ENCODE peak calls at places on chromosomes 13 and 19, in four cellular contexts. C is HepG2, T is WTC11, U is K562. W is an unnamed sample.

GRCh38 chr13:33554919-33555791 is 262.8 kb upstream of the RFC3 start:
- DNase-seq in U (no peak), C (no peak), T (no peak), W (no peak)

GRCh38 chr19:35266904-35267817 is 1.6 kb upstream of the USF2 start:
- DNase-seq in T (peak; percentile 42), C (no peak), U (peak; percentile 71), W (peak; percentile 82)

GRCh38 chr19:3990815-3991117 is 5.5 kb upstream of the EEF2 start:
- DNase-seq in C (no peak), U (no peak), T (no peak), W (no peak)

GRCh38 chr19:3507371-3508120 is 1.4 kb downstream of the FZR1 start:
- DNase-seq in C (peak; percentile 74), U (peak; percentile 54), T (peak; percentile 42), W (no peak)

GRCh38 chr19:927707-928401 is 2.0 kb downstream of the ARID3A start:
- DNase-seq in C (no peak), T (no peak), U (no peak), W (no peak)

GRCh38 chr13:46543307-46543706 is 9.7 kb upstream of the LRCH1 start:
- DNase-seq in T (no peak), C (no peak), U (no peak), W (no peak)

GRCh38 chr19:14519860-14520407 is 1.7 kb upstream of the DNAJB1 start:
- DNase-seq in U (no peak), T (no peak), C (peak; percentile 99), W (peak; percentile 89)

GRCh38 chr13:27751953-27752352 is 40.3 kb upstream of the GSX1 start:
- DNase-seq in C (no peak), T (no peak), U (no peak), W (no peak)

GRCh38 chr19:3674784-3675183 is 25.5 kb downstream of the PIP5K1C start:
- DNase-seq in T (no peak), C (no peak), U (no peak), W (no peak)

GRCh38 chr19:51142119-51142518 is at the start of gene SIGLEC7:
- DNase-seq in T (no peak), U (no peak), C (no peak), W (no peak)

GRCh38 chr19:34493038-34493648 is 11.6 kb downstream of the WTIP start:
- DNase-seq in C (no peak), U (no peak), T (no peak), W (no peak)

GRCh38 chr19:33404506-33404905 is 31.0 kb downstream of the CEBPG start:
- DNase-seq in C (no peak), T (no peak), U (no peak), W (no peak)

GRCh38 chr19:33487901-33488817 is 33.4 kb downstream of the PEPD start:
- DNase-seq in U (no peak), T (no peak), C (no peak), W (no peak)

GRCh38 chr13:43537124-43537523 is 249.6 kb downstream of the ENOX1 start:
- DNase-seq in U (no peak), T (no peak), C (no peak), W (no peak)

GRCh38 chr19:45547965-45548609 is 36.5 kb downstream of the OPA3 start:
- DNase-seq in C (no peak), T (no peak), U (peak; percentile 5), W (peak; percentile 91)

GRCh38 chr19:46065486-46065885 is 24.7 kb upstream of the IGFL4 start:
- DNase-seq in U (no peak), C (no peak), T (no peak), W (peak; percentile 16)

GRCh38 chr19:1862424-1863307 is 713 bp downstream of the KLF16 start:
- DNase-seq in U (peak; percentile 53), C (no peak), T (peak; percentile 64), W (peak; percentile 56)

GRCh38 chr13:53121879-53122278 is 93.3 kb downstream of the OLFM4 start:
- DNase-seq in T (no peak), C (no peak), U (no peak), W (no peak)

GRCh38 chr13:21399741-21400140 is 59.4 kb downstream of the ZDHHC20 start:
- DNase-seq in T (no peak), U (no peak), C (no peak), W (no peak)

GRCh38 chr13:75137911-75138571 is 343.9 kb downstream of the TBC1D4 start:
- DNase-seq in T (no peak), U (no peak), C (no peak), W (no peak)

GRCh38 chr13:113086031-113086750 is 19.4 kb upstream of the F7 start:
- DNase-seq in T (peak; percentile 68), C (no peak), U (peak; percentile 30), W (peak; percentile 28)

GRCh38 chr19:31963741-31964140 is 381.7 kb upstream of the ZNF507 start:
- DNase-seq in U (no peak), C (no peak), T (no peak), W (no peak)
- TF ChIP-seq NR3C1 in U (no peak), C (no peak), T (no peak), W (no peak)

GRCh38 chr13:91199866-91200265 is 147.6 kb upstream of the MIR17HG start:
- DNase-seq in C (no peak), T (no peak), U (no peak), W (no peak)

GRCh38 chr13:91193358-91193757 is 154.1 kb upstream of the MIR17HG start:
- DNase-seq in C (no peak), T (no peak), U (no peak), W (no peak)

GRCh38 chr13:91200486-91200885 is 147.0 kb upstream of the MIR17HG start:
- DNase-seq in C (no peak), T (no peak), U (no peak), W (no peak)

GRCh38 chr13:91196958-91197357 is 150.5 kb upstream of the MIR17HG start:
- DNase-seq in C (no peak), T (no peak), U (no peak), W (no peak)

DNA sequence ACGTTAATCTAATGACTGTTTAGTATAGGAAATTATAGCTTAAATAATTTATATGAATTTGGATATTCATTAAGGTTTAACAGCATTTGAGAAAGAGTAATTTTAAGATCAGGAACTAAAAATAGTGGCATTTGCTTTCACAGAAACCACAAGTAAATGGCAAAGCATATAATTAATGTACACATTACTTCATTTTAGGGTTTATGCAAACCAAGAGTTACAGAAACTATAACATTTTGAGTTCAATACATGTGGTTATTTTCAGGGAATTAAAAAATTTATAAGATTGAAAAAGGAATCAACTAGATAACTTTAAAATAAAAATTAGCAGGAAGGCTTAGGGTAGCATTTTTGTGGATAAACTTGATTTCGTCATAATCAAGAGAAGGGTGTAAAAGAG is 151.7 kb upstream of the MIR17HG start:
- DNase-seq in T (no peak), C (no peak), U (no peak), W (no peak)
- TF ChIP-seq NR3C1 in T (no peak), C (no peak), U (no peak), W (no peak)

GRCh38 chr13:56659041-56659471 is 481.7 kb upstream of the PRR20A start:
- DNase-seq in C (no peak), U (no peak), T (no peak), W (no peak)
- TF ChIP-seq NR3C1 in C (no peak), U (no peak), T (no peak), W (no peak)

GRCh38 chr19:29811125-29812079 is at the start of gene CCNE1:
- DNase-seq in T (peak; percentile 92), C (peak; percentile 65), U (peak; percentile 94), W (peak; percentile 93)
- TF ChIP-seq NR3C1 in T (no peak), C (no peak), U (no peak), W (no peak)

DNA sequence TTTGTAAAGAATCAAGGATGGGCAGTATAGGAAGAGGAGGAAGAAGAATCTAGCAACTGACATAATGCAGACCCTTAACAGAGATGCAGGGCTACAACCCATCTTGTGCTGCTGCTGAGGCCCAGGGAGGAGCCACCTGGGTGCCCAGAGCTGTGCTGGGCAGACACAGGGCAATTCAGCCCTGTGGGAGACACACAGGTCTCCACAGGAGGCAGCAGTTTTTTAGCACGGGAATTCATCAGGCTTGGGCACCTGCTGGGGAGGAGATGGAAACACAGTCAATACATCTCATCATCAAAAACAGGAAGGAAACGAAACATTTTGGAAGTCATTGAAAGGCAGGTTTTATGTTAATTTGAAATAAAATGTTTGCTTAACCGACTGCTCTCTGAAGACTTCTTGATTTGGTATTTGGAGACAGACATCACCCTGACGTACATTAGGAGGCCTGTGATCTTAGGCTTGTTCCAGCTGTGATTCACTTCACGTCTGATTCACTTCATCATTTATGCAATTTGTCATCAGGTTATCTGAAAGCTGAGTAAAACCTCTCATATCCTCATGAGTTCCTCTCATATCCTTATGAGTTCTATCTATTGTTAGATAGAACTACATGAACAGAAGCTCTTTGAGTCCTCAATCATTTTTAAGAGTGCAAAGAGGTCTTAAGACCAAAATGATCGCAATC is 77.4 kb downstream of the CYSLTR2 start:
- DNase-seq in U (no peak), C (no peak), T (peak; percentile 13), W (no peak)
- TF ChIP-seq NR3C1 in U (no peak), C (no peak), T (no peak), W (no peak)

DNA sequence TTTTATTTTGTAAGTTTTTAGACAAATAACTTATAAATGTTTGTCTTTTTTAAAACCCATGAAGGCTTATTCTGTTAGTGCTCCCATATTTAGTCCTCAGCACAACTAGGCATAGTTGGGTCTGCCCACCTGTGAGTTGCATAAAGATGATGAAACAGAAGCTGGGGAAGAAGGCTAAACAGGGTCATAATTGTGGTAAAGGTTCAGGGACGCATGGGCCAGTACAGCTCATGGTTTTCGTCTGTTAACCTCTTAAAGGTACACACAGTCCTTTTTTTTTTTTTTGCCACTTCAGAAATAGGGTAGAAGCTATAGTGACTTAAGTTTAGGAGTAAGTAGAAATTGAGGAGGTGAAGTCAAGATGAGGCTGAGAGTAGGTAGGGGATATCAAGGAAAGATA is 58.3 kb downstream of the TM9SF2 start:
- DNase-seq in T (no peak), U (no peak), C (peak; percentile 85), W (no peak)
- TF ChIP-seq NR3C1 in T (no peak), U (no peak), C (no peak), W (no peak)

W was measured in A549.